ENCODE peak calls at places on chromosomes 2 and 18, in nine cellular contexts. R is NCI-H1694 treated with DMSO at 0.1 percent for 48 hours; N is left kidney; P is A549; Z is DMS153; F is stimulated activated CD8-positive, alpha-beta memory T cell treated with anti-CD3 and anti-CD28 coated beads, Interleukin-15, amount 100 ng/mL, for 48 hours; D is CD8-positive, alpha-beta T cell; K is AG20443; I is NCI-H2171. O is an unnamed sample.

GRCh38 chr18:13539050-13539449 is 187.3 kb downstream of the FAM210A start:
- DNase-seq in P (peak), Z (peak), R (no peak), D (peak), K (no peak), I (no peak), F (no peak), N (no peak), O (no peak)

GRCh38 chr2:225041210-225041870 is 928 bp downstream of the DOCK10 start:
- DNase-seq in F (peak), N (peak), R (no peak), I (no peak), P (peak), Z (peak), K (peak), D (peak), O (no peak)

GRCh38 chr2:134482766-134483340 is 229.0 kb downstream of the MGAT5 start:
- DNase-seq in I (no peak), P (no peak), D (no peak), F (no peak), Z (no peak), N (no peak), K (no peak), R (no peak), O (no peak)

GRCh38 chr2:177556134-177556533 is 163.6 kb downstream of the AGPS start:
- DNase-seq in D (no peak), N (peak), R (no peak), K (no peak), F (no peak), P (no peak), Z (no peak), I (no peak), O (no peak)

GRCh38 chr2:96501471-96501874 is 3.7 kb downstream of the NEURL3 start:
- DNase-seq in I (no peak), F (no peak), D (no peak), K (no peak), R (no peak), N (no peak), P (no peak), Z (no peak), O (no peak)

GRCh38 chr2:20356042-20356441 is 5.4 kb upstream of the PUM2 start:
- DNase-seq in Z (peak), K (peak), P (no peak), R (peak), F (no peak), D (no peak), N (no peak), I (peak), O (no peak)

GRCh38 chr18:44409524-44409923 is 271.2 kb upstream of the SETBP1 start:
- DNase-seq in K (no peak), P (no peak), D (no peak), Z (no peak), I (no peak), R (no peak), F (no peak), N (no peak), O (no peak)

GRCh38 chr18:32909798-32910561 is 137.2 kb upstream of the KLHL14 start:
- DNase-seq in Z (no peak), D (no peak), K (no peak), F (no peak), P (no peak), N (no peak), I (no peak), R (no peak), O (no peak)

GRCh38 chr2:85457877-85458316 is 39.4 kb downstream of the SH2D6 start:
- DNase-seq in D (no peak), F (no peak), R (no peak), K (peak), I (no peak), P (peak), Z (peak), N (no peak), O (no peak)

GRCh38 chr18:77271720-77272481 is 22.3 kb downstream of the GALR1 start:
- DNase-seq in K (peak), I (no peak), F (no peak), D (no peak), Z (no peak), N (no peak), R (no peak), P (no peak), O (no peak)

GRCh38 chr2:44348385-44348784 is 12.9 kb downstream of the PREPL start:
- DNase-seq in K (peak), P (no peak), N (peak), Z (no peak), I (no peak), D (no peak), R (no peak), F (no peak), O (no peak)

GRCh38 chr18:47917923-47918610 is 12.4 kb downstream of the SMAD2 start:
- DNase-seq in Z (no peak), F (no peak), R (no peak), N (no peak), D (no peak), I (no peak), P (no peak), K (no peak), O (no peak)

GRCh38 chr18:34932792-34933466 is 108.3 kb upstream of the MAPRE2 start:
- DNase-seq in P (no peak), K (no peak), I (no peak), Z (no peak), D (no peak), R (no peak), F (no peak), N (no peak), O (no peak)

GRCh38 chr18:7877609-7878008 is 310.5 kb downstream of the PTPRM start:
- DNase-seq in D (no peak), N (no peak), K (no peak), F (no peak), I (no peak), R (no peak), Z (no peak), P (peak), O (no peak)

GRCh38 chr18:48314694-48315093 is 94.5 kb downstream of the ZBTB7C start:
- DNase-seq in Z (peak), R (no peak), I (no peak), P (no peak), D (no peak), N (peak), F (no peak), K (no peak), O (peak)

GRCh38 chr2:23280401-23280800 is 104.6 kb upstream of the KLHL29 start:
- DNase-seq in F (no peak), I (no peak), N (no peak), K (no peak), P (no peak), Z (no peak), R (no peak), D (no peak), O (no peak)

GRCh38 chr18:32769242-32770180 is 3.3 kb downstream of the KLHL14 start:
- DNase-seq in I (no peak), P (no peak), R (no peak), K (no peak), Z (peak), F (no peak), D (no peak), N (peak), O (no peak)

GRCh38 chr2:158776236-158776635 is 18.9 kb upstream of the DAPL1 start:
- DNase-seq in Z (peak), I (no peak), N (peak), R (no peak), P (no peak), F (no peak), D (no peak), K (no peak), O (no peak)

GRCh38 chr2:209685963-209686362 is 85.7 kb upstream of the UNC80 start:
- DNase-seq in D (no peak), R (no peak), N (no peak), F (no peak), I (no peak), Z (no peak), P (no peak), K (peak), O (no peak)

GRCh38 chr2:215022418-215022817 is 116.0 kb downstream of the ABCA12 start:
- DNase-seq in N (no peak), F (no peak), P (no peak), Z (no peak), K (peak), R (no peak), D (no peak), I (no peak), O (no peak)

GRCh38 chr2:1010373-1011017 is 59.8 kb downstream of the SNTG2 start:
- DNase-seq in I (peak), Z (peak), K (no peak), P (no peak), F (no peak), N (peak), R (no peak), D (no peak), O (no peak)

GRCh38 chr18:23851470-23852002 is 162.3 kb downstream of the LAMA3 start:
- DNase-seq in I (no peak), K (no peak), Z (no peak), F (no peak), D (no peak), P (no peak), N (no peak), R (no peak), O (no peak)

GRCh38 chr2:118046628-118047210 is 32.8 kb upstream of the CCDC93 start:
- DNase-seq in R (peak), K (peak), Z (no peak), D (no peak), F (no peak), P (peak), N (peak), I (peak), O (no peak)

GRCh38 chr2:46977899-46978298 is 62.3 kb upstream of the MCFD2 start:
- DNase-seq in F (no peak), Z (no peak), P (no peak), K (no peak), R (no peak), I (no peak), N (no peak), D (no peak), O (no peak)

GRCh38 chr18:9364242-9364641 is 29.7 kb downstream of the TWSG1 start:
- DNase-seq in K (no peak), F (no peak), D (no peak), R (no peak), I (no peak), N (no peak), Z (no peak), P (no peak), O (no peak)

GRCh38 chr2:187198136-187198535 is 249.9 kb downstream of the CALCRL start:
- DNase-seq in N (no peak), R (no peak), I (no peak), D (no peak), K (no peak), Z (no peak), P (no peak), F (no peak), O (no peak)

GRCh38 chr18:62037989-62038778 is 145.4 kb upstream of the RNF152 start:
- DNase-seq in I (no peak), Z (no peak), K (peak), N (no peak), P (no peak), D (no peak), R (no peak), F (no peak), O (peak)

GRCh38 chr2:33673937-33674336 is 74.8 kb upstream of the FAM98A start:
- DNase-seq in D (no peak), I (no peak), F (no peak), Z (no peak), K (peak), P (peak), R (peak), N (peak), O (no peak)

GRCh38 chr2:54497738-54498680 is 41.9 kb downstream of the SPTBN1 start:
- DNase-seq in Z (no peak), K (peak), I (no peak), P (peak), N (peak), R (no peak), D (no peak), F (no peak), O (no peak)

GRCh38 chr2:183371545-183371944 is 247.3 kb downstream of the NUP35 start:
- DNase-seq in K (no peak), R (no peak), Z (no peak), P (no peak), F (no peak), I (no peak), N (no peak), D (no peak), O (no peak)

GRCh38 chr2:100957971-100958653 is 44.0 kb upstream of the RPL31 start:
- DNase-seq in Z (no peak), K (peak), F (no peak), N (no peak), P (no peak), I (no peak), R (no peak), D (no peak), O (no peak)

GRCh38 chr2:69968609-69969008 is 7.2 kb upstream of the ASPRV1 start:
- DNase-seq in Z (no peak), F (no peak), P (no peak), N (no peak), K (no peak), I (no peak), D (no peak), R (no peak), O (no peak)

GRCh38 chr2:195531754-195532153 is 125.3 kb upstream of the SLC39A10 start:
- DNase-seq in P (no peak), K (peak), F (no peak), D (no peak), Z (no peak), R (no peak), N (no peak), I (no peak), O (no peak)

GRCh38 chr2:201796478-201796865 is 9.9 kb upstream of the CDK15 start:
- DNase-seq in D (no peak), N (no peak), I (no peak), R (no peak), P (no peak), F (no peak), Z (no peak), K (no peak), O (no peak)

GRCh38 chr18:46856975-46857374 is 60.3 kb downstream of the PIAS2 start:
- DNase-seq in Z (peak), F (no peak), D (no peak), R (peak), P (no peak), K (peak), I (no peak), N (peak), O (peak)

GRCh38 chr2:158716091-158716815 is 78.9 kb upstream of the DAPL1 start:
- DNase-seq in I (no peak), P (no peak), D (no peak), Z (no peak), K (no peak), F (no peak), R (no peak), N (peak), O (no peak)

O was measured in NCI-H524 treated with DMSO at 0.1 percent for 48 hours.